ENCODE peak calls at places on chromosomes 7 and 10, in eight cellular contexts. One of them, this sample, is unnamed.

GRCh38 chr7:15007507-15007906 is 105.0 kb upstream of the DGKB start:
- DNase-seq in HepG2: peak
- DNase-seq in activated T-cell treated with anti-CD3 and anti-CD28 coated beads for 48 hours: no peak
- DNase-seq in GM06990: no peak
- DNase-seq in nephron progenitor cell: peak
- DNase-seq in renal cortical epithelial cell: peak
- DNase-seq in H54: no peak
- DNase-seq in activated T-helper 1 cell treated with anti-CD3 and anti-CD28 coated beads, Interleukin-12 subunit alpha, Interleukin-12 subunit beta, Interleukin-2, Interleukin-4 antibody, amounts not matched to agents 30 ng/mL and 10 ng/mL and 1 ng/mL, durations not matched to agents 14 hours and 24 hours and 36 hours: no peak
- DNase-seq in this sample: no peak

GRCh38 chr10:22447068-22447467 is 101.8 kb downstream of the SPAG6 start:
- DNase-seq in renal cortical epithelial cell: no peak
- DNase-seq in GM06990: no peak
- DNase-seq in HepG2: peak
- DNase-seq in H54: no peak
- DNase-seq in activated T-helper 1 cell treated with anti-CD3 and anti-CD28 coated beads, Interleukin-12 subunit alpha, Interleukin-12 subunit beta, Interleukin-2, Interleukin-4 antibody, amounts not matched to agents 30 ng/mL and 10 ng/mL and 1 ng/mL, durations not matched to agents 14 hours and 24 hours and 36 hours: no peak
- DNase-seq in nephron progenitor cell: no peak
- DNase-seq in activated T-cell treated with anti-CD3 and anti-CD28 coated beads for 48 hours: no peak
- DNase-seq in this sample: no peak

GRCh38 chr10:97683556-97684357 is 3.3 kb downstream of the AVPI1 start:
- DNase-seq in GM06990: no peak
- DNase-seq in H54: peak
- DNase-seq in nephron progenitor cell: no peak
- DNase-seq in activated T-cell treated with anti-CD3 and anti-CD28 coated beads for 48 hours: no peak
- DNase-seq in HepG2: no peak
- DNase-seq in activated T-helper 1 cell treated with anti-CD3 and anti-CD28 coated beads, Interleukin-12 subunit alpha, Interleukin-12 subunit beta, Interleukin-2, Interleukin-4 antibody, amounts not matched to agents 30 ng/mL and 10 ng/mL and 1 ng/mL, durations not matched to agents 14 hours and 24 hours and 36 hours: no peak
- DNase-seq in renal cortical epithelial cell: peak
- DNase-seq in this sample: peak

GRCh38 chr7:18770154-18770807 is 274.7 kb downstream of the HDAC9 start:
- DNase-seq in activated T-cell treated with anti-CD3 and anti-CD28 coated beads for 48 hours: no peak
- DNase-seq in renal cortical epithelial cell: peak
- DNase-seq in H54: peak
- DNase-seq in GM06990: no peak
- DNase-seq in nephron progenitor cell: no peak
- DNase-seq in activated T-helper 1 cell treated with anti-CD3 and anti-CD28 coated beads, Interleukin-12 subunit alpha, Interleukin-12 subunit beta, Interleukin-2, Interleukin-4 antibody, amounts not matched to agents 30 ng/mL and 10 ng/mL and 1 ng/mL, durations not matched to agents 14 hours and 24 hours and 36 hours: no peak
- DNase-seq in HepG2: no peak
- DNase-seq in this sample: no peak

GRCh38 chr7:44382459-44383300 is 57.3 kb upstream of the CAMK2B start:
- DNase-seq in renal cortical epithelial cell: no peak
- DNase-seq in HepG2: no peak
- DNase-seq in GM06990: no peak
- DNase-seq in activated T-cell treated with anti-CD3 and anti-CD28 coated beads for 48 hours: no peak
- DNase-seq in H54: no peak
- DNase-seq in activated T-helper 1 cell treated with anti-CD3 and anti-CD28 coated beads, Interleukin-12 subunit alpha, Interleukin-12 subunit beta, Interleukin-2, Interleukin-4 antibody, amounts not matched to agents 30 ng/mL and 10 ng/mL and 1 ng/mL, durations not matched to agents 14 hours and 24 hours and 36 hours: no peak
- DNase-seq in nephron progenitor cell: no peak
- DNase-seq in this sample: no peak

GRCh38 chr10:121577568-121577967 is 20.7 kb downstream of the FGFR2 start:
- DNase-seq in GM06990: no peak
- DNase-seq in HepG2: no peak
- DNase-seq in H54: no peak
- DNase-seq in activated T-helper 1 cell treated with anti-CD3 and anti-CD28 coated beads, Interleukin-12 subunit alpha, Interleukin-12 subunit beta, Interleukin-2, Interleukin-4 antibody, amounts not matched to agents 30 ng/mL and 10 ng/mL and 1 ng/mL, durations not matched to agents 14 hours and 24 hours and 36 hours: no peak
- DNase-seq in activated T-cell treated with anti-CD3 and anti-CD28 coated beads for 48 hours: no peak
- DNase-seq in renal cortical epithelial cell: no peak
- DNase-seq in nephron progenitor cell: no peak
- DNase-seq in this sample: no peak

GRCh38 chr7:76294344-76295024 is 8.0 kb upstream of the HSPB1 start:
- DNase-seq in H54: peak
- DNase-seq in activated T-helper 1 cell treated with anti-CD3 and anti-CD28 coated beads, Interleukin-12 subunit alpha, Interleukin-12 subunit beta, Interleukin-2, Interleukin-4 antibody, amounts not matched to agents 30 ng/mL and 10 ng/mL and 1 ng/mL, durations not matched to agents 14 hours and 24 hours and 36 hours: no peak
- DNase-seq in activated T-cell treated with anti-CD3 and anti-CD28 coated beads for 48 hours: no peak
- DNase-seq in GM06990: peak
- DNase-seq in HepG2: peak
- DNase-seq in renal cortical epithelial cell: peak
- DNase-seq in nephron progenitor cell: peak
- DNase-seq in this sample: no peak

GRCh38 chr10:112754001-112754411 is 196.0 kb upstream of the TCF7L2 start:
- DNase-seq in H54: no peak
- DNase-seq in nephron progenitor cell: no peak
- DNase-seq in activated T-helper 1 cell treated with anti-CD3 and anti-CD28 coated beads, Interleukin-12 subunit alpha, Interleukin-12 subunit beta, Interleukin-2, Interleukin-4 antibody, amounts not matched to agents 30 ng/mL and 10 ng/mL and 1 ng/mL, durations not matched to agents 14 hours and 24 hours and 36 hours: no peak
- DNase-seq in HepG2: no peak
- DNase-seq in renal cortical epithelial cell: no peak
- DNase-seq in GM06990: no peak
- DNase-seq in activated T-cell treated with anti-CD3 and anti-CD28 coated beads for 48 hours: no peak
- DNase-seq in this sample: no peak

GRCh38 chr7:72538856-72539255 is 126.7 kb upstream of the CALN1 start:
- DNase-seq in activated T-helper 1 cell treated with anti-CD3 and anti-CD28 coated beads, Interleukin-12 subunit alpha, Interleukin-12 subunit beta, Interleukin-2, Interleukin-4 antibody, amounts not matched to agents 30 ng/mL and 10 ng/mL and 1 ng/mL, durations not matched to agents 14 hours and 24 hours and 36 hours: no peak
- DNase-seq in nephron progenitor cell: no peak
- DNase-seq in HepG2: peak
- DNase-seq in activated T-cell treated with anti-CD3 and anti-CD28 coated beads for 48 hours: no peak
- DNase-seq in GM06990: no peak
- DNase-seq in renal cortical epithelial cell: no peak
- DNase-seq in H54: no peak
- DNase-seq in this sample: no peak

GRCh38 chr10:9646201-9646600 is 1371.5 kb upstream of the CELF2 start:
- DNase-seq in HepG2: no peak
- DNase-seq in activated T-cell treated with anti-CD3 and anti-CD28 coated beads for 48 hours: no peak
- DNase-seq in activated T-helper 1 cell treated with anti-CD3 and anti-CD28 coated beads, Interleukin-12 subunit alpha, Interleukin-12 subunit beta, Interleukin-2, Interleukin-4 antibody, amounts not matched to agents 30 ng/mL and 10 ng/mL and 1 ng/mL, durations not matched to agents 14 hours and 24 hours and 36 hours: no peak
- DNase-seq in H54: no peak
- DNase-seq in GM06990: no peak
- DNase-seq in renal cortical epithelial cell: no peak
- DNase-seq in nephron progenitor cell: no peak
- DNase-seq in this sample: no peak

GRCh38 chr7:146736446-146737190 is 620.0 kb downstream of the CNTNAP2 start:
- DNase-seq in renal cortical epithelial cell: no peak
- DNase-seq in activated T-helper 1 cell treated with anti-CD3 and anti-CD28 coated beads, Interleukin-12 subunit alpha, Interleukin-12 subunit beta, Interleukin-2, Interleukin-4 antibody, amounts not matched to agents 30 ng/mL and 10 ng/mL and 1 ng/mL, durations not matched to agents 14 hours and 24 hours and 36 hours: no peak
- DNase-seq in H54: no peak
- DNase-seq in HepG2: no peak
- DNase-seq in nephron progenitor cell: no peak
- DNase-seq in activated T-cell treated with anti-CD3 and anti-CD28 coated beads for 48 hours: no peak
- DNase-seq in GM06990: no peak
- DNase-seq in this sample: no peak

GRCh38 chr7:42914009-42914725 is 2.3 kb upstream of the C7orf25 start:
- DNase-seq in activated T-cell treated with anti-CD3 and anti-CD28 coated beads for 48 hours: no peak
- DNase-seq in H54: peak
- DNase-seq in GM06990: no peak
- DNase-seq in HepG2: no peak
- DNase-seq in renal cortical epithelial cell: peak
- DNase-seq in activated T-helper 1 cell treated with anti-CD3 and anti-CD28 coated beads, Interleukin-12 subunit alpha, Interleukin-12 subunit beta, Interleukin-2, Interleukin-4 antibody, amounts not matched to agents 30 ng/mL and 10 ng/mL and 1 ng/mL, durations not matched to agents 14 hours and 24 hours and 36 hours: no peak
- DNase-seq in nephron progenitor cell: no peak
- DNase-seq in this sample: no peak

GRCh38 chr10:89869180-89869579 is 167.8 kb downstream of the KIF20B start:
- DNase-seq in nephron progenitor cell: no peak
- DNase-seq in activated T-helper 1 cell treated with anti-CD3 and anti-CD28 coated beads, Interleukin-12 subunit alpha, Interleukin-12 subunit beta, Interleukin-2, Interleukin-4 antibody, amounts not matched to agents 30 ng/mL and 10 ng/mL and 1 ng/mL, durations not matched to agents 14 hours and 24 hours and 36 hours: no peak
- DNase-seq in HepG2: no peak
- DNase-seq in renal cortical epithelial cell: no peak
- DNase-seq in activated T-cell treated with anti-CD3 and anti-CD28 coated beads for 48 hours: no peak
- DNase-seq in GM06990: no peak
- DNase-seq in H54: no peak
- DNase-seq in this sample: no peak

GRCh38 chr10:91251430-91252056 is 31.1 kb downstream of the PCGF5 start:
- DNase-seq in activated T-helper 1 cell treated with anti-CD3 and anti-CD28 coated beads, Interleukin-12 subunit alpha, Interleukin-12 subunit beta, Interleukin-2, Interleukin-4 antibody, amounts not matched to agents 30 ng/mL and 10 ng/mL and 1 ng/mL, durations not matched to agents 14 hours and 24 hours and 36 hours: peak
- DNase-seq in renal cortical epithelial cell: peak
- DNase-seq in nephron progenitor cell: peak
- DNase-seq in HepG2: peak
- DNase-seq in GM06990: peak
- DNase-seq in activated T-cell treated with anti-CD3 and anti-CD28 coated beads for 48 hours: peak
- DNase-seq in H54: peak
- DNase-seq in this sample: peak

GRCh38 chr10:118332948-118333710 is 9.0 kb downstream of the FAM204A start:
- DNase-seq in activated T-cell treated with anti-CD3 and anti-CD28 coated beads for 48 hours: no peak
- DNase-seq in nephron progenitor cell: no peak
- DNase-seq in HepG2: peak
- DNase-seq in GM06990: no peak
- DNase-seq in H54: no peak
- DNase-seq in activated T-helper 1 cell treated with anti-CD3 and anti-CD28 coated beads, Interleukin-12 subunit alpha, Interleukin-12 subunit beta, Interleukin-2, Interleukin-4 antibody, amounts not matched to agents 30 ng/mL and 10 ng/mL and 1 ng/mL, durations not matched to agents 14 hours and 24 hours and 36 hours: no peak
- DNase-seq in renal cortical epithelial cell: peak
- DNase-seq in this sample: no peak

GRCh38 chr7:20241491-20242261 is 24.5 kb upstream of the MACC1 start:
- DNase-seq in H54: no peak
- DNase-seq in nephron progenitor cell: no peak
- DNase-seq in activated T-cell treated with anti-CD3 and anti-CD28 coated beads for 48 hours: no peak
- DNase-seq in HepG2: peak
- DNase-seq in renal cortical epithelial cell: peak
- DNase-seq in GM06990: peak
- DNase-seq in activated T-helper 1 cell treated with anti-CD3 and anti-CD28 coated beads, Interleukin-12 subunit alpha, Interleukin-12 subunit beta, Interleukin-2, Interleukin-4 antibody, amounts not matched to agents 30 ng/mL and 10 ng/mL and 1 ng/mL, durations not matched to agents 14 hours and 24 hours and 36 hours: no peak
- DNase-seq in this sample: peak

GRCh38 chr10:108049668-108050067 is 885.2 kb upstream of the SORCS1 start:
- DNase-seq in activated T-helper 1 cell treated with anti-CD3 and anti-CD28 coated beads, Interleukin-12 subunit alpha, Interleukin-12 subunit beta, Interleukin-2, Interleukin-4 antibody, amounts not matched to agents 30 ng/mL and 10 ng/mL and 1 ng/mL, durations not matched to agents 14 hours and 24 hours and 36 hours: no peak
- DNase-seq in GM06990: peak
- DNase-seq in nephron progenitor cell: no peak
- DNase-seq in renal cortical epithelial cell: no peak
- DNase-seq in activated T-cell treated with anti-CD3 and anti-CD28 coated beads for 48 hours: no peak
- DNase-seq in HepG2: no peak
- DNase-seq in H54: no peak
- DNase-seq in this sample: no peak

GRCh38 chr10:17098012-17098411 is 31.6 kb downstream of the CUBN start:
- DNase-seq in HepG2: no peak
- DNase-seq in activated T-cell treated with anti-CD3 and anti-CD28 coated beads for 48 hours: no peak
- DNase-seq in nephron progenitor cell: no peak
- DNase-seq in H54: no peak
- DNase-seq in activated T-helper 1 cell treated with anti-CD3 and anti-CD28 coated beads, Interleukin-12 subunit alpha, Interleukin-12 subunit beta, Interleukin-2, Interleukin-4 antibody, amounts not matched to agents 30 ng/mL and 10 ng/mL and 1 ng/mL, durations not matched to agents 14 hours and 24 hours and 36 hours: no peak
- DNase-seq in renal cortical epithelial cell: no peak
- DNase-seq in GM06990: no peak
- DNase-seq in this sample: no peak

GRCh38 chr7:91826377-91826776 is 54.1 kb downstream of the MTERF1 start:
- DNase-seq in nephron progenitor cell: no peak
- DNase-seq in H54: no peak
- DNase-seq in activated T-cell treated with anti-CD3 and anti-CD28 coated beads for 48 hours: no peak
- DNase-seq in activated T-helper 1 cell treated with anti-CD3 and anti-CD28 coated beads, Interleukin-12 subunit alpha, Interleukin-12 subunit beta, Interleukin-2, Interleukin-4 antibody, amounts not matched to agents 30 ng/mL and 10 ng/mL and 1 ng/mL, durations not matched to agents 14 hours and 24 hours and 36 hours: no peak
- DNase-seq in renal cortical epithelial cell: peak
- DNase-seq in GM06990: no peak
- DNase-seq in HepG2: no peak
- DNase-seq in this sample: no peak

GRCh38 chr7:47405921-47406765 is 175.8 kb downstream of the TNS3 start:
- DNase-seq in nephron progenitor cell: no peak
- DNase-seq in activated T-cell treated with anti-CD3 and anti-CD28 coated beads for 48 hours: no peak
- DNase-seq in activated T-helper 1 cell treated with anti-CD3 and anti-CD28 coated beads, Interleukin-12 subunit alpha, Interleukin-12 subunit beta, Interleukin-2, Interleukin-4 antibody, amounts not matched to agents 30 ng/mL and 10 ng/mL and 1 ng/mL, durations not matched to agents 14 hours and 24 hours and 36 hours: no peak
- DNase-seq in GM06990: no peak
- DNase-seq in H54: no peak
- DNase-seq in HepG2: peak
- DNase-seq in renal cortical epithelial cell: peak
- DNase-seq in this sample: no peak

GRCh38 chr10:11035318-11035920 is 17.7 kb downstream of the CELF2 start:
- DNase-seq in activated T-cell treated with anti-CD3 and anti-CD28 coated beads for 48 hours: no peak
- DNase-seq in activated T-helper 1 cell treated with anti-CD3 and anti-CD28 coated beads, Interleukin-12 subunit alpha, Interleukin-12 subunit beta, Interleukin-2, Interleukin-4 antibody, amounts not matched to agents 30 ng/mL and 10 ng/mL and 1 ng/mL, durations not matched to agents 14 hours and 24 hours and 36 hours: no peak
- DNase-seq in nephron progenitor cell: no peak
- DNase-seq in GM06990: no peak
- DNase-seq in renal cortical epithelial cell: peak
- DNase-seq in HepG2: no peak
- DNase-seq in H54: peak
- DNase-seq in this sample: peak

GRCh38 chr7:148204639-148205292 is 385.8 kb upstream of the C7orf33 start:
- DNase-seq in nephron progenitor cell: no peak
- DNase-seq in activated T-cell treated with anti-CD3 and anti-CD28 coated beads for 48 hours: no peak
- DNase-seq in HepG2: no peak
- DNase-seq in activated T-helper 1 cell treated with anti-CD3 and anti-CD28 coated beads, Interleukin-12 subunit alpha, Interleukin-12 subunit beta, Interleukin-2, Interleukin-4 antibody, amounts not matched to agents 30 ng/mL and 10 ng/mL and 1 ng/mL, durations not matched to agents 14 hours and 24 hours and 36 hours: no peak
- DNase-seq in GM06990: no peak
- DNase-seq in renal cortical epithelial cell: no peak
- DNase-seq in H54: no peak
- DNase-seq in this sample: no peak

GRCh38 chr7:85160223-85160622 is 26.6 kb downstream of the SEMA3D start:
- DNase-seq in activated T-cell treated with anti-CD3 and anti-CD28 coated beads for 48 hours: no peak
- DNase-seq in renal cortical epithelial cell: peak
- DNase-seq in HepG2: no peak
- DNase-seq in nephron progenitor cell: no peak
- DNase-seq in H54: no peak
- DNase-seq in GM06990: no peak
- DNase-seq in activated T-helper 1 cell treated with anti-CD3 and anti-CD28 coated beads, Interleukin-12 subunit alpha, Interleukin-12 subunit beta, Interleukin-2, Interleukin-4 antibody, amounts not matched to agents 30 ng/mL and 10 ng/mL and 1 ng/mL, durations not matched to agents 14 hours and 24 hours and 36 hours: no peak
- DNase-seq in this sample: no peak

GRCh38 chr7:130903358-130903974 is 169.5 kb upstream of the KLF14 start:
- DNase-seq in activated T-helper 1 cell treated with anti-CD3 and anti-CD28 coated beads, Interleukin-12 subunit alpha, Interleukin-12 subunit beta, Interleukin-2, Interleukin-4 antibody, amounts not matched to agents 30 ng/mL and 10 ng/mL and 1 ng/mL, durations not matched to agents 14 hours and 24 hours and 36 hours: no peak
- DNase-seq in activated T-cell treated with anti-CD3 and anti-CD28 coated beads for 48 hours: no peak
- DNase-seq in H54: no peak
- DNase-seq in GM06990: no peak
- DNase-seq in nephron progenitor cell: no peak
- DNase-seq in renal cortical epithelial cell: peak
- DNase-seq in HepG2: no peak
- DNase-seq in this sample: no peak

This sample was measured in HTR-8/SVneo.